ENCODE peak calls at places on chromosomes 13 and 19, in nine cellular contexts. G, S, N, K, X, L, T, W and E are unnamed samples.

GRCh38 chr13:74134777-74135305 is 637 bp upstream of the KLF12 start:
- DNase-seq in T (peak), G (peak), S (no peak), W (peak), K (no peak), X (no peak), N (peak), L (no peak), E (peak)

GRCh38 chr13:59437902-59438301 is 725.8 kb downstream of the DIAPH3 start:
- DNase-seq in G (no peak), W (no peak), N (no peak), K (no peak), T (no peak), L (no peak), X (no peak), S (no peak), E (peak)

GRCh38 chr13:113815151-113816058 is 48.5 kb downstream of the GAS6 start:
- DNase-seq in G (peak), X (no peak), S (no peak), K (no peak), N (no peak), W (no peak), L (no peak), T (no peak), E (no peak)

GRCh38 chr19:15902254-15902653 is 4.4 kb upstream of the CYP4F2 start:
- DNase-seq in T (no peak), S (no peak), W (no peak), G (no peak), N (no peak), L (no peak), X (peak), K (no peak), E (no peak)

GRCh38 chr13:100387416-100387815 is 201.2 kb downstream of the GGACT start:
- DNase-seq in T (no peak), X (no peak), N (no peak), L (no peak), G (no peak), S (no peak), K (no peak), W (no peak), E (no peak)

GRCh38 chr19:44111910-44112463 is 1.2 kb upstream of the ZNF225 start:
- DNase-seq in N (peak), W (no peak), L (peak), G (no peak), K (no peak), T (peak), X (peak), S (peak), E (peak)

GRCh38 chr19:17296278-17296677 is 6.9 kb downstream of the ABHD8 start:
- DNase-seq in W (no peak), G (no peak), S (no peak), N (peak), K (no peak), T (no peak), X (no peak), L (no peak), E (no peak)

GRCh38 chr13:36359301-36359950 is 13.2 kb upstream of the SPART start:
- DNase-seq in G (no peak), X (no peak), K (no peak), W (no peak), T (no peak), S (no peak), L (no peak), N (no peak), E (no peak)

GRCh38 chr13:77143325-77143907 is 116.5 kb upstream of the FBXL3 start:
- DNase-seq in G (no peak), T (no peak), N (no peak), K (no peak), X (no peak), L (peak), W (no peak), S (peak), E (no peak)

GRCh38 chr19:34241513-34242337 is 12.6 kb upstream of the GARRE1 start:
- DNase-seq in W (peak), K (no peak), X (no peak), G (no peak), S (no peak), T (peak), N (no peak), L (no peak), E (peak)

GRCh38 chr19:21698215-21698614 is 69.2 kb downstream of the ZNF100 start:
- DNase-seq in K (no peak), X (no peak), L (peak), W (no peak), T (no peak), S (no peak), G (no peak), N (peak), E (no peak)